ENCODE peak calls at places on chromosome 19, in four cellular contexts. F is K562, O is GM12878, T is HL-60. J is an unnamed sample.
A peak's percentile ranks its signal among the peaks of the same experiment; 100 is the strongest.

GRCh38 chr19:32675720-32676185 is at the start of gene RGS9BP:
- DNase-seq in F (peak; percentile 71), O (no peak), T (peak; percentile 54), J (no peak)

GRCh38 chr19:58520257-58520599 is 618 bp upstream of the ZBTB45 start:
- DNase-seq in F (no peak), O (no peak), T (no peak), J (no peak)

GRCh38 chr19:49533551-49534488 is 6.0 kb downstream of the RCN3 start:
- DNase-seq in F (peak; percentile 86), O (peak; percentile 19), T (peak; percentile 69), J (peak; percentile 71)

GRCh38 chr19:35449347-35450043 is 1.4 kb downstream of the FFAR2 start:
- DNase-seq in F (no peak), O (no peak), T (no peak), J (no peak)

GRCh38 chr19:42196011-42197001 is 21.2 kb downstream of the DEDD2 start:
- DNase-seq in F (peak; percentile 50), O (no peak), T (no peak), J (no peak)

GRCh38 chr19:55344444-55344843 is 4.8 kb downstream of the KMT5C start:
- DNase-seq in F (no peak), O (no peak), T (no peak), J (no peak)

GRCh38 chr19:47704656-47705055 is 8.6 kb upstream of the EHD2 start:
- DNase-seq in F (no peak), O (no peak), T (no peak), J (no peak)

GRCh38 chr19:6087074-6087506 is 23.2 kb downstream of the RFX2 start:
- DNase-seq in F (peak; percentile 77), O (peak; percentile 40), T (no peak), J (no peak)

DNA sequence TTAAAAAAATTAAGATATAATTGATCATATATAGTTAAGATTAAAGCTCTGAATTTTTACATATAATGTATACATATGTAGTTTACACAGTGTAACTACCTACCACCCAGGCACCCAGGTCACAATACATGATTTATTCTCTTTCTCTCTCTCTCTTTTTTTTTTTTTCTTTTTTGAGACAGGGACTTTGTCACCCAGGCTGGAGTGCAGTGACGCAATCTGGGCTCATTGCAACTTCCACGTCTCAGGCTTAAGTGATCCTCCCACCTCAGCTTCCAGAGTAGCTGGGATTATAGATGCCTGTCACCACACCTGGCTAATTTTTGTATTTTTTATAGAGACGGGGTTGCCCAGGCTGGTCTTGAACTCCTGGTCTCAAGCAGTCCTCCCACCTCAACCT is 18.8 kb upstream of the CLASRP start:
- DNase-seq in F (no peak), O (no peak), T (no peak), J (no peak)
- TF ChIP-seq SPI1 in F (no peak), O (no peak), T (no peak), J (no peak)

GRCh38 chr19:38868551-38868950 is 9.5 kb downstream of the RINL start:
- DNase-seq in F (no peak), O (no peak), T (no peak), J (no peak)

GRCh38 chr19:38869160-38869835 is 8.8 kb downstream of the RINL start:
- DNase-seq in F (no peak), O (no peak), T (peak; percentile 65), J (no peak)

GRCh38 chr19:38867176-38867780 is 10.8 kb downstream of the RINL start:
- DNase-seq in F (no peak), O (no peak), T (no peak), J (no peak)

GRCh38 chr19:38870612-38871011 is 7.5 kb downstream of the RINL start:
- DNase-seq in F (no peak), O (no peak), T (no peak), J (no peak)

DNA sequence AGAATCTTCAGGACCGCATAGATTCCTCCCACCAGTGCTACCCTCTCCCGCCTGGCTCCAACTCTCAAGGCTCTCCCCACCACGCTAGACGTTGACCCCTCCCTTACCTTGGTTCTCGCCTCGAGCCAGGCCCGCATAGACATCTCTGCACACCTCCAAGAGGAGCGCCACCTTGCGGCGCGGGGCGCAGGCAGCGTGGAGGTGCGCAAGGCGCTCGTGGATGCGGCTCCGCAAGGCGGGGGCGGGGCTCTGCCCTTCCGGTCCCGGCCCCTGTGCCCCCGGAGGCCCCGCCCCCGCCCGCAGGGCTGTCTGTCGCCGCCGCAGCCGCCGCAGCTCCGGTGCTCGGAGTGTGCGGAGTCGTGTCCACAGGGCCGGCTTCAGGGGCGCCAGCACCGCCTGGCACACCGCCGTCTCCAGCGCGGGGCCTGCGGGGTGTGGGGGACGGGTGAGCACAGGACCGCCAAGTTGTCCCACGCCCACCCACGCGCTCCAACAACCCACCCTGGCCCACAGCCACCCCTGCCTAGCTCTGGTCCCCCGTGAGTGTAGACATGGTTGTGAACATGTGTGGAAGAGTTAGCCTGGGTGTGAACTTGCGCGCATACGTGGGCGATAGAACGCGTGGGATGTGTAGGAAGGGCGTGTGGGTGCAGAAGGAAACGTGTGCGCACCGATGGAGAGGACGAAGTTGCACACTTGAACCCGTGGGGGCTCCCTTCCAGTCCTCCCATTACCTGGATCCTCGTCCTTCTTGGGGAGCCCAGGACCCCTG is 8.1 kb downstream of the RINL start:
- DNase-seq in F (no peak), O (no peak), T (peak; percentile 92), J (peak; percentile 91)
- TF ChIP-seq POLR2AphosphoS5 in F (no peak), O (no peak), T (no peak), J (no peak)

GRCh38 chr19:21143428-21143827 is 1.6 kb downstream of the ZNF431 start:
- DNase-seq in F (no peak), O (no peak), T (no peak), J (no peak)

GRCh38 chr19:21147540-21147939 is 5.7 kb downstream of the ZNF431 start:
- DNase-seq in F (no peak), O (no peak), T (no peak), J (no peak)

GRCh38 chr19:21138130-21138529 is 3.7 kb upstream of the ZNF431 start:
- DNase-seq in F (no peak), O (no peak), T (no peak), J (no peak)

GRCh38 chr19:21143846-21144245 is 2.0 kb downstream of the ZNF431 start:
- DNase-seq in F (peak; percentile 54), O (no peak), T (no peak), J (no peak)

DNA sequence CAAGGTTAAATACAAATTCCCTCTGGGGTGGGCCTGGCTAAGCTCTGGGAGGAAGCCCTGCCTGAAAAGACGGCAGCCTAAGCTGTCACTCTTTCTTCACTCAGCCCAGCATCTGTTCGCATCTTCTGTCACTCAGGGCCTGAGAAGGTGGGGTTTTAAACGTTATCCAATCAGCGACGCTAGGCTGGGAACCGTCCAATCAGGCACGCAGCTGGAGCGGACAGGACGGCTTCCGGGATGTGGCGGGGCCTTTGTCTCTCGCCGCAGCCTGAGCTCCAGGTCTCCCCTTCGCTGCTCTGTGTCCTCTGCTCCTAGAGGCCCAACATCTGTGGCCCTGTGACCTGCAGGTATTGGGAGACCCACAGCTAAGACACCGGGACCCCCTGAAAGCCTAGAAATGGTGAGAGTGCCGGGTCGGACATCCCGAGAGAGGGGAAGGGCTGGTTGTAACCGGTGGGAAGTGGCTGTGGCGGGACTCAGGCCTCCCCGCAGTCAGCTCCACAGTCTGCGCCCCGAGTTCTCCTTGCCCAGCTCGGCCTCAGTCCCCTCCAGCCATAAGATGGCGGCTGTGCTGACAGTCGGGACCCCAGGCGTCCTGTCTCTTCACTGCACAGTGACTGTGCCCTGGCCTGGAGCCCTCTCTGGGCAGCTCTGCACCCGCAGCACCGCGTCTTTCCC is at the start of gene ZNF431:
- DNase-seq in F (peak; percentile 97), O (peak; percentile 89), T (peak; percentile 88), J (peak; percentile 51)
- TF ChIP-seq SPI1 in F (peak; percentile 58), O (peak; percentile 7), T (peak; percentile 24), J (peak; percentile 19)

DNA sequence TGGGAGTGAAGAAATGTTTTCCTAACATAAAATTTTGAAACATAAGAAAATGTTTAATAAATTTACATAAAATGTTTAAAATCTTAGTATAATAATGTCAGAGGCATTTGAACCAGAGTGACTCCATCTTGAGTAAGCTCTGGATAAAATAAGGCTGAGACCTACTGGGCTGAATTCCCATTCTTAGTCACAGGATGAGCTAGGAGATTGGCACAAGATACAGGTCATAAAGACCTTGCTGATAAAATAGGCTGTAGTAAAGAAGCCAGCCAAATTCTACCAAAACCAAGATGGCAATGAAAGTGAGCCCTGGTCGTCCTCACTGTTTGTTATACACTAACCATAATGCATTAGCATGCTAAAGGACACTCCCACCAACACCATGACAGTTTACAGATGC is 1184.1 kb downstream of the UQCRFS1 start:
- DNase-seq in F (no peak), O (no peak), T (no peak), J (no peak)
- TF ChIP-seq POLR2AphosphoS5 in F (no peak), O (no peak), T (no peak), J (no peak)

GRCh38 chr19:52786078-52786463 is 520 bp downstream of the ZNF600 start:
- DNase-seq in F (peak; percentile 13), O (no peak), T (no peak), J (no peak)

GRCh38 chr19:52785506-52785905 is 1.1 kb downstream of the ZNF600 start:
- DNase-seq in F (no peak), O (no peak), T (no peak), J (no peak)

GRCh38 chr19:52789440-52789839 is 2.8 kb upstream of the ZNF600 start:
- DNase-seq in F (no peak), O (no peak), T (no peak), J (no peak)
- TF ChIP-seq SPI1 in F (no peak), O (no peak), T (no peak), J (no peak)